ENCODE peak calls at places on chromosomes 12 and 14, in seven cellular contexts. R is CD8-positive, alpha-beta memory T cell; J is nephron progenitor cell; Q is activated CD4-positive, alpha-beta T cell treated with anti-CD3 and anti-CD28 coated beads for 48 hours; S is GM19239; O is aorta; E is H7. L is an unnamed sample.

GRCh38 chr12:52327086-52327829 is 6.1 kb upstream of the KRT83 start:
- DNase-seq in R (peak), J (peak), Q (peak), S (peak), O (peak), E (peak), L (peak)

GRCh38 chr14:95328876-95329503 is 9.3 kb upstream of the CLMN start:
- DNase-seq in R (no peak), J (no peak), Q (no peak), S (no peak), O (no peak), E (no peak), L (no peak)

GRCh38 chr12:64669270-64669842 is 59.1 kb downstream of the RASSF3 start:
- DNase-seq in R (peak), J (peak), Q (no peak), S (peak), O (peak), E (peak), L (peak)

GRCh38 chr14:68694516-68695235 is 98.2 kb downstream of the ZFP36L1 start:
- DNase-seq in R (no peak), J (no peak), Q (no peak), S (no peak), O (no peak), E (no peak), L (no peak)

GRCh38 chr14:32414808-32415255 is 85.7 kb downstream of the AKAP6 start:
- DNase-seq in R (no peak), J (no peak), Q (no peak), S (no peak), O (no peak), E (no peak), L (no peak)

GRCh38 chr14:88521818-88522217 is 33.0 kb downstream of the PTPN21 start:
- DNase-seq in R (no peak), J (no peak), Q (no peak), S (no peak), O (no peak), E (no peak), L (no peak)

GRCh38 chr12:27967551-27968054 is 4.9 kb downstream of the PTHLH start:
- DNase-seq in R (no peak), J (no peak), Q (no peak), S (no peak), O (no peak), E (no peak), L (no peak)

GRCh38 chr14:77910506-77910905 is 110.6 kb downstream of the ADCK1 start:
- DNase-seq in R (no peak), J (no peak), Q (no peak), S (no peak), O (no peak), E (no peak), L (no peak)

GRCh38 chr14:64298773-64299172 is 4.6 kb upstream of the ESR2 start:
- DNase-seq in R (no peak), J (no peak), Q (no peak), S (no peak), O (no peak), E (no peak), L (no peak)

GRCh38 chr14:77556946-77557345 is 58.3 kb upstream of the ISM2 start:
- DNase-seq in R (no peak), J (no peak), Q (no peak), S (no peak), O (no peak), E (no peak), L (no peak)

GRCh38 chr14:97298331-97298730 is 501.1 kb downstream of the VRK1 start:
- DNase-seq in R (no peak), J (peak), Q (no peak), S (no peak), O (no peak), E (peak), L (no peak)

GRCh38 chr12:57430117-57430930 is 519 bp downstream of the R3HDM2 start:
- DNase-seq in R (peak), J (peak), Q (peak), S (peak), O (peak), E (peak), L (peak)

GRCh38 chr14:23104591-23105347 is at the start of gene CIROP:
- DNase-seq in R (no peak), J (no peak), Q (no peak), S (no peak), O (peak), E (no peak), L (no peak)

GRCh38 chr12:13278249-13278787 is 81.8 kb downstream of the EMP1 start:
- DNase-seq in R (peak), J (peak), Q (peak), S (peak), O (peak), E (peak), L (peak)

GRCh38 chr12:101653030-101653429 is 44.4 kb upstream of the CHPT1 start:
- DNase-seq in R (no peak), J (no peak), Q (no peak), S (no peak), O (no peak), E (no peak), L (no peak)

GRCh38 chr12:14058717-14059116 is 77.3 kb upstream of the GRIN2B start:
- DNase-seq in R (no peak), J (no peak), Q (no peak), S (no peak), O (no peak), E (no peak), L (no peak)

GRCh38 chr12:50862316-50862715 is 19.6 kb downstream of the TMPRSS12 start:
- DNase-seq in R (no peak), J (no peak), Q (no peak), S (no peak), O (no peak), E (no peak), L (no peak)

GRCh38 chr12:132668191-132669088 is 18.7 kb downstream of the POLE start:
- DNase-seq in R (no peak), J (no peak), Q (no peak), S (no peak), O (peak), E (no peak), L (no peak)

GRCh38 chr14:55125403-55125802 is 3.6 kb upstream of the LGALS3 start:
- DNase-seq in R (no peak), J (no peak), Q (no peak), S (no peak), O (no peak), E (no peak), L (no peak)